ENCODE peak calls at places on chromosome 15, in four cellular contexts. S, F, O and H are unnamed samples.

GRCh38 chr15:73708691-73709090 is 24.5 kb downstream of the CD276 start:
- DNase-seq in S (no peak), F (no peak), O (no peak), H (no peak)

GRCh38 chr15:22980189-22981136 is at the start of gene CYFIP1:
- DNase-seq in S (peak), F (peak), O (peak), H (peak)

GRCh38 chr15:91855684-91856553 is 2.4 kb downstream of the SLCO3A1 start:
- DNase-seq in S (no peak), F (peak), O (peak), H (peak)

GRCh38 chr15:29268706-29269484 is 727 bp downstream of the NSMCE3 start:
- DNase-seq in S (peak), F (peak), O (peak), H (peak)

GRCh38 chr15:33132722-33133345 is 61.7 kb downstream of the FMN1 start:
- DNase-seq in S (peak), F (peak), O (no peak), H (peak)

GRCh38 chr15:53693729-53694533 is 65.5 kb downstream of the WDR72 start:
- DNase-seq in S (no peak), F (no peak), O (no peak), H (no peak)

GRCh38 chr15:66774001-66774814 is 72.2 kb downstream of the SMAD6 start:
- DNase-seq in S (peak), F (peak), O (peak), H (peak)

GRCh38 chr15:41194444-41194843 is 36.1 kb downstream of the EXD1 start:
- DNase-seq in S (no peak), F (no peak), O (no peak), H (no peak)

GRCh38 chr15:25060472-25060803 is 105.7 kb downstream of the SNRPN start:
- DNase-seq in S (no peak), F (peak), O (no peak), H (no peak)

GRCh38 chr15:98755138-98755537 is 106.8 kb downstream of the IGF1R start:
- DNase-seq in S (peak), F (no peak), O (no peak), H (no peak)
- H4K5ac ChIP-seq in S (no peak), F (no peak), O (no peak), H (no peak)

DNA sequence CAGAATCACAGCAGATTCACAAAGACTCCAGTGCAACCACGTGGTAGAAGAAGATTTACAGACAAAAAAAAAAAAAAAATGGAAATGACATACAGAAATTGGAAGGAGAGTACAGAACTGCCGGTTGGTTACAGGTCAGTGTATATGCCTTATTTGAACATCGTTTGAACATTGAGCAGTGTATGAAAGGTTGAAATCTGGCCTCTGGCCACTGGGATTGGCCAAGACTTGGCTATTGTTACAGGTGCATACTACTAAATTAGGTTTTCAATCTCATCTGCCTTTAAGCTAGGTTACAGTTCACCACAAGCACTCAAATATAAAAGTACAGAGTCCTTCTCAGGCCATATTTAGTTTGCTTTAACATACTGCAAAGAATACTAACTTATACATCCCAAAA is 59.8 kb downstream of the THBS1 start:
- DNase-seq in S (no peak), F (no peak), O (no peak), H (no peak)
- H4K5ac ChIP-seq in S (no peak), F (no peak), O (no peak), H (no peak)

GRCh38 chr15:60760646-60761504 is 281.9 kb upstream of the ICE2 start:
- DNase-seq in S (peak), F (no peak), O (no peak), H (no peak)
- H4K5ac ChIP-seq in S (no peak), F (no peak), O (no peak), H (no peak)

GRCh38 chr15:36079021-36079420 is 500.4 kb upstream of the CDIN1 start:
- DNase-seq in S (no peak), F (no peak), O (no peak), H (no peak)

GRCh38 chr15:36075333-36075732 is 504.1 kb upstream of the CDIN1 start:
- DNase-seq in S (peak), F (no peak), O (no peak), H (no peak)

DNA sequence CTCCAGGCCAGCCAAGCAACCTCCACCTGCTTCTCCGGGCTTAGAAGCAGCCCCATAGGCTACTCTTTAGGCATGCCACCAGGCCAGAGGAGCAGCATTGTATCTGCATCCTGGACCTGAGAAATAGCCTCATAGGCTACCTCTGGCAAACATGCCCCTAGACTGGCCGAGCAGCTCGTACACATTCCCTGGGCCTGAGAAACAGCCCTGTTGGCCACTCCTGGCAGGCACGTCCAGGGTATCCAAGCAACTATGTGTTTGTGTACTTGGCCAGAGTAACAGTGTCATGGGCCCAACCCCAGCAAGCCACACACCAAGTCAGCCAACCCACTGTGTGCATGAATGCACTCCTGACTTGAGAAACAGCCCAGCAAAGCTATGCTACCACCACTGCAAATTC is 498.7 kb upstream of the CDIN1 start:
- DNase-seq in S (no peak), F (no peak), O (no peak), H (no peak)
- H4K5ac ChIP-seq in S (no peak), F (no peak), O (no peak), H (no peak)

DNA sequence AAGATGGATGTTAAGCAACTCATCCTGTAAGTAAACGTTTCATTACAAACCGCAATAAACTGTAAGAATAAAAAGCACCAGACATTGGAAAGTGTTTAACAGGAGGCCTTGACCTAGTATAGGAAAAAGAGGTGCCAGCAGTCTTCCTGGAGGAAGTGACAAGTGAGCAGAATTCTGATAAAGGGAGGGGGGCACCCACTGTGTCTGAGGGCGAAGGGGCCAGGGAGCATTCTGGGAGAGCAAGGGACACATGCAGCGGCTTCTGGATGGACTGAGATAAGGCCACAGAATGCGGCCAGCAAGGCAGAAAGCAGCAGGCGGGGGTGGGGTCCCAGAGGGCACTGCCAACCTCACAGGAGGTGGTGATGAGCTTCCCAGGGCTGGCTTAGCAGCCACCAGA is 80.2 kb downstream of the MTHFS start:
- DNase-seq in S (no peak), F (no peak), O (no peak), H (no peak)
- H4K5ac ChIP-seq in S (no peak), F (no peak), O (no peak), H (no peak)

GRCh38 chr15:26635105-26635504 is 137.8 kb downstream of the GABRB3 start:
- DNase-seq in S (no peak), F (no peak), O (no peak), H (peak)
- H4K5ac ChIP-seq in S (no peak), F (no peak), O (no peak), H (no peak)

GRCh38 chr15:57600197-57600596 is 8.5 kb downstream of the MYZAP start:
- DNase-seq in S (no peak), F (no peak), O (no peak), H (no peak)

GRCh38 chr15:57596978-57597377 is 5.3 kb downstream of the MYZAP start:
- DNase-seq in S (no peak), F (no peak), O (no peak), H (no peak)

GRCh38 chr15:57597431-57597830 is 5.7 kb downstream of the MYZAP start:
- DNase-seq in S (no peak), F (no peak), O (no peak), H (no peak)

GRCh38 chr15:57598346-57598745 is 6.6 kb downstream of the MYZAP start:
- DNase-seq in S (no peak), F (no peak), O (no peak), H (no peak)

GRCh38 chr15:57599299-57599810 is 7.7 kb downstream of the MYZAP start:
- DNase-seq in S (no peak), F (no peak), O (no peak), H (no peak)
- H4K5ac ChIP-seq in S (no peak), F (no peak), O (no peak), H (no peak)